ENCODE peak calls at places on chromosomes 1 and 21, in nine cellular contexts. N is NCI-H2171 treated with DMSO at 0.1 percent for 48 hours; R is esophagus squamous epithelium; E is KBM-7; J is HS-5; L is NB4; P is activated T-helper 1 cell treated with anti-CD3 and anti-CD28 coated beads, Interleukin-2, amount 50 U/mL, for 16 hours; G is NCI-H82; U is stimulated activated CD8-positive, alpha-beta memory T cell treated with anti-CD3 and anti-CD28 coated beads, Interleukin-7, amount 100 ng/mL, for 1 hour. Q is an unnamed sample.

GRCh38 chr1:155485945-155486344 is 76.7 kb downstream of the ASH1L start:
- DNase-seq in N (no peak), R (no peak), E (no peak), J (no peak), L (no peak), P (no peak), G (no peak), U (no peak), Q (no peak)

GRCh38 chr1:39268112-39268581 is 63.7 kb downstream of the MACF1 start:
- DNase-seq in N (peak), R (no peak), E (no peak), J (no peak), L (no peak), P (no peak), G (peak), U (no peak), Q (no peak)

GRCh38 chr1:31344503-31344902 is 28.4 kb downstream of the FABP3 start:
- DNase-seq in N (no peak), R (no peak), E (no peak), J (no peak), L (no peak), P (no peak), G (no peak), U (no peak), Q (no peak)

GRCh38 chr1:186218661-186219352 is 156.2 kb downstream of the TPR start:
- DNase-seq in N (no peak), R (no peak), E (no peak), J (no peak), L (no peak), P (no peak), G (no peak), U (no peak), Q (no peak)

GRCh38 chr1:193406901-193407300 is 220.5 kb upstream of the B3GALT2 start:
- DNase-seq in N (peak), R (no peak), E (peak), J (peak), L (peak), P (no peak), G (peak), U (no peak), Q (no peak)

GRCh38 chr1:79006564-79006963 is at the start of gene ADGRL4:
- DNase-seq in N (no peak), R (no peak), E (no peak), J (peak), L (no peak), P (no peak), G (no peak), U (no peak), Q (peak)

GRCh38 chr1:201563941-201564340 is 25.0 kb downstream of the NAV1 start:
- DNase-seq in N (no peak), R (no peak), E (no peak), J (no peak), L (no peak), P (no peak), G (no peak), U (no peak), Q (no peak)

GRCh38 chr1:180234369-180235076 is 4.5 kb downstream of the LHX4 start:
- DNase-seq in N (no peak), R (no peak), E (no peak), J (no peak), L (no peak), P (no peak), G (no peak), U (no peak), Q (peak)

GRCh38 chr1:184610872-184611614 is 143.6 kb downstream of the EDEM3 start:
- DNase-seq in N (peak), R (no peak), E (no peak), J (no peak), L (no peak), P (no peak), G (peak), U (no peak), Q (no peak)

GRCh38 chr1:212375986-212376385 is 38.7 kb downstream of the PACC1 start:
- DNase-seq in N (no peak), R (no peak), E (no peak), J (no peak), L (no peak), P (no peak), G (no peak), U (no peak), Q (no peak)

GRCh38 chr1:233614173-233614742 is 352 bp downstream of the KCNK1 start:
- DNase-seq in N (peak), R (no peak), E (no peak), J (no peak), L (no peak), P (no peak), G (peak), U (no peak), Q (peak)

GRCh38 chr1:197423006-197423405 is 155.0 kb downstream of the CRB1 start:
- DNase-seq in N (no peak), R (no peak), E (no peak), J (peak), L (no peak), P (no peak), G (no peak), U (no peak), Q (no peak)

GRCh38 chr1:109091196-109092193 is 931 bp downstream of the TMEM167B start:
- DNase-seq in N (no peak), R (no peak), E (peak), J (no peak), L (peak), P (no peak), G (no peak), U (no peak), Q (no peak)

GRCh38 chr1:171817511-171818265 is 23.6 kb upstream of the DNM3 start:
- DNase-seq in N (peak), R (no peak), E (no peak), J (peak), L (peak), P (no peak), G (no peak), U (no peak), Q (no peak)

GRCh38 chr1:109687641-109688499 is at the start of gene GSTM1:
- DNase-seq in N (no peak), R (no peak), E (no peak), J (no peak), L (no peak), P (peak), G (no peak), U (no peak), Q (no peak)

GRCh38 chr1:179955731-179956130 is 1.1 kb downstream of the CEP350 start:
- DNase-seq in N (no peak), R (no peak), E (peak), J (no peak), L (peak), P (no peak), G (no peak), U (no peak), Q (no peak)

GRCh38 chr1:84245566-84245965 is 55.9 kb upstream of the SAMD13 start:
- DNase-seq in N (no peak), R (no peak), E (peak), J (no peak), L (no peak), P (no peak), G (no peak), U (no peak), Q (no peak)

GRCh38 chr1:168348146-168348709 is 67.6 kb downstream of the TBX19 start:
- DNase-seq in N (no peak), R (no peak), E (peak), J (peak), L (peak), P (no peak), G (no peak), U (no peak), Q (no peak)

GRCh38 chr1:235622933-235623790 is 26.4 kb downstream of the GNG4 start:
- DNase-seq in N (peak), R (no peak), E (no peak), J (no peak), L (no peak), P (no peak), G (no peak), U (no peak), Q (no peak)

GRCh38 chr1:3065797-3066196 is 3.2 kb upstream of the PRDM16 start:
- DNase-seq in N (no peak), R (no peak), E (no peak), J (no peak), L (no peak), P (no peak), G (no peak), U (no peak), Q (no peak)

GRCh38 chr1:193069748-193070394 is 10.5 kb downstream of the RO60 start:
- DNase-seq in N (peak), R (no peak), E (peak), J (no peak), L (peak), P (no peak), G (peak), U (no peak), Q (no peak)

GRCh38 chr21:26047279-26047967 is 123.1 kb downstream of the APP start:
- DNase-seq in N (no peak), R (no peak), E (no peak), J (no peak), L (no peak), P (no peak), G (no peak), U (no peak), Q (no peak)

GRCh38 chr1:50110656-50111055 is 1.9 kb downstream of the ELAVL4 start:
- DNase-seq in N (peak), R (no peak), E (no peak), J (no peak), L (no peak), P (no peak), G (peak), U (no peak), Q (no peak)

GRCh38 chr1:93822710-93823425 is 56.1 kb downstream of the DNTTIP2 start:
- DNase-seq in N (no peak), R (no peak), E (no peak), J (no peak), L (no peak), P (no peak), G (no peak), U (no peak), Q (no peak)

Q was measured in aorta.